ENCODE peak calls at places on chromosomes 11 and 22, in four cellular contexts. A, C, F and L are unnamed samples.

GRCh38 chr22:40345801-40346177 is 511 bp upstream of the ADSL start:
- DNase-seq in A (peak; percentile 55), C (peak; percentile 10), F (peak; percentile 36), L (no peak)

GRCh38 chr11:68325894-68326220 is 13.5 kb downstream of the LRP5 start:
- DNase-seq in A (no peak), C (no peak), F (peak; percentile 3), L (no peak)

GRCh38 chr11:18203723-18204122 is 31.1 kb downstream of the MRGPRX4 start:
- DNase-seq in A (peak; percentile 33), C (peak; percentile 31), F (peak; percentile 69), L (peak; percentile 8)

GRCh38 chr22:31333648-31334047 is 12.5 kb downstream of the PATZ1 start:
- DNase-seq in A (no peak), C (no peak), F (no peak), L (no peak)

GRCh38 chr11:10205928-10206327 is 88.1 kb downstream of the SBF2 start:
- DNase-seq in A (no peak), C (no peak), F (no peak), L (no peak)

GRCh38 chr22:40325315-40325714 is 21.0 kb upstream of the ADSL start:
- DNase-seq in A (no peak), C (no peak), F (no peak), L (no peak)

GRCh38 chr22:35021166-35021565 is 44.8 kb upstream of the ISX start:
- DNase-seq in A (no peak), C (no peak), F (no peak), L (no peak)

GRCh38 chr11:129283141-129283540 is 91.0 kb upstream of the ARHGAP32 start:
- DNase-seq in A (no peak), C (peak; percentile 40), F (no peak), L (peak; percentile 55)

GRCh38 chr11:99199336-99199735 is 178.6 kb downstream of the CNTN5 start:
- DNase-seq in A (no peak), C (no peak), F (no peak), L (no peak)

GRCh38 chr11:84214557-84214956 is 928.4 kb upstream of the CCDC90B start:
- DNase-seq in A (no peak), C (no peak), F (no peak), L (no peak)

GRCh38 chr11:46999217-46999616 is 62.7 kb downstream of the CSTPP1 start:
- DNase-seq in A (no peak), C (no peak), F (no peak), L (no peak)

GRCh38 chr22:22201185-22201924 is 43.2 kb upstream of the VPREB1 start:
- DNase-seq in A (peak; percentile 91), C (peak; percentile 25), F (peak; percentile 63), L (no peak)

GRCh38 chr11:15956302-15956701 is 400.0 kb downstream of the SOX6 start:
- DNase-seq in A (no peak), C (no peak), F (no peak), L (no peak)

GRCh38 chr22:28395920-28396447 is 283.7 kb downstream of the TTC28 start:
- DNase-seq in A (peak; percentile 24), C (peak; percentile 77), F (no peak), L (no peak)

GRCh38 chr11:18019650-18020049 is 6.8 kb upstream of the SERGEF start:
- DNase-seq in A (no peak), C (no peak), F (no peak), L (no peak)

GRCh38 chr11:93196816-93197382 is 892 bp downstream of the SLC36A4 start:
- DNase-seq in A (no peak), C (no peak), F (peak; percentile 7), L (peak; percentile 8)

GRCh38 chr11:35980646-35981402 is 37.0 kb downstream of the LDLRAD3 start:
- DNase-seq in A (no peak), C (no peak), F (no peak), L (no peak)

GRCh38 chr22:19943665-19944026 is 2.0 kb upstream of the TXNRD2 start:
- DNase-seq in A (peak; percentile 72), C (peak; percentile 61), F (peak; percentile 46), L (no peak)

GRCh38 chr22:36740716-36741115 is 35.2 kb downstream of the IFT27 start:
- DNase-seq in A (no peak), C (no peak), F (no peak), L (no peak)

GRCh38 chr22:29626497-29627195 is 23.2 kb downstream of the NF2 start:
- DNase-seq in A (no peak), C (peak; percentile 15), F (no peak), L (no peak)

GRCh38 chr11:66933508-66933907 is 24.7 kb downstream of the PC start:
- DNase-seq in A (no peak), C (no peak), F (no peak), L (no peak)

GRCh38 chr11:58524232-58525036 is 16.5 kb upstream of the OR5B21 start:
- DNase-seq in A (peak; percentile 84), C (peak; percentile 68), F (peak; percentile 61), L (peak; percentile 71)

DNA sequence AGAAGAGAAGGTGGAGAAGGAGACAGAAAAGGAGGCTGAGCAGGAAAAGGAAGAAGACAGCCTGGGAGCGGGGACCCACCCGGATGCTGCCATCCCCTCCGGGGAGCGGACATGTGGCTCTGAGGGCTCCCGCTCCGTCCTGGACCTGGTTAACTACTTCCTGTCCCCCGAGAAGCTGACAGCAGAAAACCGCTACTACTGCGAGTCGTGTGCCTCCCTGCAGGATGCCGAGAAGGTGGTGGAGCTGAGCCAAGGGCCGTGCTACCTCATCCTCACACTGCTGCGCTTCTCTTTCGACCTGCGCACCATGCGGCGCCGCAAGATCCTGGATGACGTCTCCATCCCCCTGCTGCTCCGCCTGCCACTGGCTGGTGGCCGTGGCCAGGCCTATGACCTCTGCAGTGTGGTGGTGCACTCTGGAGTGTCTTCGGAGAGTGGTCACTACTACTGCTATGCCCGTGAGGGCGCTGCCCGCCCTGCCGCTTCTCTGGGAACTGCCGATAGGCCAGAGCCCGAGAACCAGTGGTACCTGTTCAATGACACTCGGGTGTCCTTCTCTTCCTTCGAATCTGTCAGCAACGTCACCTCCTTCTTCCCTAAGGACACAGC is 21.4 kb downstream of the USP35 start:
- DNase-seq in A (no peak), C (no peak), F (no peak), L (no peak)
- TF ChIP-seq ELF1 in A (no peak), C (no peak), F (no peak), L (no peak)

GRCh38 chr11:1727861-1728260 is 22.5 kb downstream of the IFITM10 start:
- DNase-seq in A (no peak), C (no peak), F (no peak), L (no peak)
- TF ChIP-seq ELF1 in A (no peak), C (no peak), F (no peak), L (no peak)

DNA sequence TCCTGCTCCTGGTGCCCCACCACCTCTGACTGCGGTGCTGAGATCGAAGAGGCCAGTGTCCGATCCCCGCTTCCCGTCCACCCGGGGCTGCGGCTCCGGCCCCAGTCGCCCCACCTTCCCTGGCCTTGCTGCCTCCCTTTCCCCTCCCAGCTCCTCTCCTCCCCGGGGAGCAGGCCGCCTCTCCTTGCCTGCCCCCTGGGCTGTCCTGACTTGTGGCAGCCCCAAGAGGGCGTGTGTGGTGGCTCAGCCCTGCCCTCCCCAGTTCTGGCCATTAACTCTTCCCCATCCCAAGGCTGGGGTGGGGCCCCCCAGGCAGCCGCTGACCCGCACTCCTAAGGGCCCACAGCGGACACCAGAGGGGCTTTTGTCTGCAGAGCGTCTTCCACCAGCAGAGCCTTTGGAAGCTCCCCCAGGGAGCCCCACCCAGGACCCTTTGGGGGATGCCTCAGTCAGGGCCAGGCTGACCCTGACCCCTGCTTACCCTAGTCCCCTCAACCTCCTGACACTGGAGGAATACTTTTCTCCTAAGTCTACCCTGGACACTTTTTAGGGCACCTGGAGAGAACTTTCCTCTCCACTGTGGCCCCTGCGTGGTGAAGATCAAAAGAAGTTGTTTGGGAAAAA is 16.7 kb downstream of the RTN4RL2 start:
- DNase-seq in A (no peak), C (no peak), F (no peak), L (no peak)
- TF ChIP-seq ELF1 in A (no peak), C (no peak), F (no peak), L (no peak)

DNA sequence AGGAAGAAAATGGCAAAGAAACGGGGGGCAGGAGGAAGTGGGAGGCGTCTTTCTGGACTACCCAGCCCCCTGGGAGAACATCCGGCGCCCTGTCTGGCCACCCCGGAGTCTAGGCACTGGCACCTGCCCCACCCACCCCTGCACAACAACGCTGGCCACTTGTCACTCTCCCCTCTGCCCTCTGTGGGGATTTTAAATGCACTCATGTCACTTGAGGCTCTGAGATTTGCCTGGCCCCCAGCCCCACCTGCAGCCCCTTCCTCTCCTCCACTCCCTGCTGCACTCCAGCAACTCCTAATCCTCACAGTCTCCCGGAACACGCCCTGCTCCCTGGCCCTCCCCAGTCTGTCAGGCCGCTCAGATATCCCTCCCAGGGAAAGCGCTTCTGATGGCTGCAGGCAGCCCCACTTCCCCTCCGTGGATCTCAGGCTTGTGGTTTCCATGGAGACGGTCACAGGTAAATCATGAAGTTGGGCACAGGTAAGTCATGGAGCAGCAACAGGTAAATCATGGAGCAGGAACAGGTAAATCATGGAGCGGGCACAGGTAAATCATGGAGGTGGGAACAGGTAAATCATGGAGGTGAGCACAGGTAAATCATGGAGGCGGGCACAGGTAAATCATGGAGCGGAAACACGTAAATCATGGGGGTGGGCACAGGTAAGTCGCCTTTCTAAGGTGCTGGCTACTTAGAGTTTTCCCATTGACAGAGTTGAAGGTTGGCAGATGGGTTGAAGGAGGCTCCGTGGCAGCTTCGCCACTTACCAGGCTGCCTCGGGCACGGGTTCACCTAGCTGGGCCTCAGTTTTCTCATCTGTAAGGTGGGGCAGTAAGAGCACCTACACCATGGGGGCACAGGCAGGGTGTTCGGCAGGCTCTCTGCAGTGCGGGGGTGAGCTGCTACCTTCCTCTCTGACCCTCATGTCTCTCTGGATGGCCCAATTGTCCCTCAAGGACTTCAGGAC is 79.0 kb upstream of the SHISAL1 start:
- DNase-seq in A (no peak), C (no peak), F (no peak), L (no peak)
- TF ChIP-seq ELF1 in A (no peak), C (no peak), F (no peak), L (no peak)

GRCh38 chr11:26958005-26958404 is 35.9 kb upstream of the FIBIN start:
- DNase-seq in A (no peak), C (no peak), F (no peak), L (no peak)

GRCh38 chr11:26950260-26950719 is 43.6 kb upstream of the FIBIN start:
- DNase-seq in A (no peak), C (no peak), F (no peak), L (no peak)

GRCh38 chr11:26951849-26952515 is 41.9 kb upstream of the FIBIN start:
- DNase-seq in A (no peak), C (no peak), F (peak; percentile 45), L (no peak)

GRCh38 chr11:26949846-26950245 is 44.1 kb upstream of the FIBIN start:
- DNase-seq in A (no peak), C (no peak), F (no peak), L (no peak)

GRCh38 chr11:26953770-26954392 is 40.0 kb upstream of the FIBIN start:
- DNase-seq in A (no peak), C (no peak), F (peak; percentile 27), L (no peak)
- TF ChIP-seq ELF1 in A (no peak), C (no peak), F (peak; percentile 44), L (no peak)